ENCODE peak calls at places on chromosomes 5 and 9, in five cellular contexts. B is effector CD4-positive, alpha-beta T cell; R is activated CD4-positive, alpha-beta memory T cell treated with anti-CD3 and anti-CD28 coated beads, Interleukin-2, amount 10 ng/mL, durations not matched to agents 7 days and 5 days; O is stimulated activated CD8-positive, alpha-beta memory T cell treated with anti-CD3 and anti-CD28 coated beads, Interleukin-2, amount 100 ng/mL, for 48 hours; I is substantia nigra. H is an unnamed sample.

GRCh38 chr5:174046558-174046957 is 1.1 kb downstream of the NSG2 start:
- DNase-seq in B (no peak), R (no peak), O (no peak), I (no peak), H (no peak)

GRCh38 chr9:2177121-2177520 is 162.0 kb downstream of the SMARCA2 start:
- DNase-seq in B (no peak), R (no peak), O (no peak), I (no peak), H (no peak)

GRCh38 chr9:118659011-118659410 is 710.2 kb downstream of the BRINP1 start:
- DNase-seq in B (no peak), R (no peak), O (no peak), I (no peak), H (no peak)

GRCh38 chr9:109022909-109023308 is 9.6 kb upstream of the CTNNAL1 start:
- DNase-seq in B (no peak), R (no peak), O (no peak), I (no peak), H (no peak)

GRCh38 chr9:69004836-69005235 is 9.1 kb downstream of the PRKACG start:
- DNase-seq in B (no peak), R (no peak), O (no peak), I (no peak), H (no peak)

GRCh38 chr5:99019812-99020697 is 91.2 kb upstream of the CHD1 start:
- DNase-seq in B (no peak), R (no peak), O (no peak), I (no peak), H (peak; percentile 94)

GRCh38 chr9:135766707-135767106 is 64.7 kb downstream of the KCNT1 start:
- DNase-seq in B (no peak), R (no peak), O (no peak), I (no peak), H (no peak)

GRCh38 chr5:52580921-52581320 is 206.8 kb upstream of the ITGA1 start:
- DNase-seq in B (no peak), R (no peak), O (no peak), I (no peak), H (peak; percentile 78)

GRCh38 chr9:133895335-133895734 is 96.8 kb downstream of the VAV2 start:
- DNase-seq in B (no peak), R (no peak), O (no peak), I (no peak), H (no peak)

GRCh38 chr9:589723-590122 is 251.8 kb upstream of the DMRT1 start:
- DNase-seq in B (no peak), R (no peak), O (no peak), I (no peak), H (no peak)

GRCh38 chr9:20312732-20313131 is 309.6 kb downstream of the MLLT3 start:
- DNase-seq in B (no peak), R (no peak), O (no peak), I (no peak), H (no peak)

GRCh38 chr5:6359534-6359933 is 18.8 kb downstream of the MED10 start:
- DNase-seq in B (no peak), R (no peak), O (no peak), I (no peak), H (no peak)

GRCh38 chr5:168670881-168671575 is 91.9 kb upstream of the PANK3 start:
- DNase-seq in B (no peak), R (no peak), O (no peak), I (no peak), H (no peak)

GRCh38 chr5:145760660-145761059 is 74.5 kb downstream of the PRELID2 start:
- DNase-seq in B (no peak), R (no peak), O (no peak), I (no peak), H (no peak)

GRCh38 chr9:121738969-121739368 is 87.5 kb downstream of the DAB2IP start:
- DNase-seq in B (no peak), R (no peak), O (no peak), I (no peak), H (no peak)

GRCh38 chr5:139121120-139121519 is 77.0 kb downstream of the SIL1 start:
- DNase-seq in B (no peak), R (no peak), O (no peak), I (no peak), H (no peak)

GRCh38 chr9:125646222-125647100 is 60.5 kb downstream of the MAPKAP1 start:
- DNase-seq in B (no peak), R (no peak), O (no peak), I (no peak), H (no peak)

GRCh38 chr5:110590187-110590586 is 136.3 kb downstream of the TMEM232 start:
- DNase-seq in B (no peak), R (no peak), O (no peak), I (no peak), H (peak; percentile 24)

GRCh38 chr5:134958755-134959154 is 9.0 kb upstream of the CATSPER3 start:
- DNase-seq in B (no peak), R (no peak), O (no peak), I (no peak), H (no peak)

GRCh38 chr5:180873628-180874520 is 12.8 kb upstream of the ZFP62 start:
- DNase-seq in B (no peak), R (peak; percentile 50), O (no peak), I (no peak), H (no peak)

GRCh38 chr9:130034570-130034969 is 8.4 kb downstream of the FNBP1 start:
- DNase-seq in B (no peak), R (no peak), O (no peak), I (no peak), H (peak; percentile 75)

GRCh38 chr5:10563132-10563939 is 534 bp upstream of the ANKRD33B start:
- DNase-seq in B (peak; percentile 25), R (peak; percentile 60), O (peak; percentile 52), I (no peak), H (no peak)